ENCODE peak calls at places on chromosomes 2 and 18, in four cellular contexts. One of them, this sample, is unnamed.

GRCh38 chr2:177338177-177338721 is 54.3 kb upstream of the AGPS start:
- DNase-seq in heart left ventricle: no peak
- DNase-seq in A549: peak
- DNase-seq in keratinocyte: no peak
- DNase-seq in this sample: no peak

GRCh38 chr2:109707281-109708147 is 86.6 kb upstream of the RGPD5 start:
- DNase-seq in heart left ventricle: no peak
- DNase-seq in A549: no peak
- DNase-seq in keratinocyte: no peak
- DNase-seq in this sample: no peak

GRCh38 chr2:85768713-85769112 is 14.9 kb downstream of the ATOH8 start:
- DNase-seq in heart left ventricle: peak
- DNase-seq in A549: no peak
- DNase-seq in keratinocyte: no peak
- DNase-seq in this sample: no peak

GRCh38 chr2:32061973-32062861 is 1.1 kb upstream of the SPAST start:
- DNase-seq in heart left ventricle: peak
- DNase-seq in A549: no peak
- DNase-seq in keratinocyte: no peak
- DNase-seq in this sample: no peak

GRCh38 chr2:84840306-84840705 is 40.6 kb downstream of the TRABD2A start:
- DNase-seq in heart left ventricle: no peak
- DNase-seq in A549: peak
- DNase-seq in keratinocyte: no peak
- DNase-seq in this sample: no peak

GRCh38 chr2:592737-593136 is 84.5 kb downstream of the TMEM18 start:
- DNase-seq in heart left ventricle: no peak
- DNase-seq in A549: no peak
- DNase-seq in keratinocyte: no peak
- DNase-seq in this sample: no peak

GRCh38 chr2:20378341-20378740 is 27.7 kb upstream of the PUM2 start:
- DNase-seq in heart left ventricle: no peak
- DNase-seq in A549: no peak
- DNase-seq in keratinocyte: no peak
- DNase-seq in this sample: no peak

GRCh38 chr18:2932247-2933181 is 80.4 kb downstream of the LPIN2 start:
- DNase-seq in heart left ventricle: no peak
- DNase-seq in A549: peak
- DNase-seq in keratinocyte: no peak
- DNase-seq in this sample: no peak

GRCh38 chr2:241858206-241859016 is at the start of gene PDCD1:
- DNase-seq in heart left ventricle: peak
- DNase-seq in A549: no peak
- DNase-seq in keratinocyte: no peak
- DNase-seq in this sample: no peak

GRCh38 chr2:196291418-196291817 is 120.0 kb upstream of the STK17B start:
- DNase-seq in heart left ventricle: peak
- DNase-seq in A549: no peak
- DNase-seq in keratinocyte: no peak
- DNase-seq in this sample: peak

GRCh38 chr2:101386599-101387150 is 628 bp downstream of the CREG2 start:
- DNase-seq in heart left ventricle: no peak
- DNase-seq in A549: no peak
- DNase-seq in keratinocyte: no peak
- DNase-seq in this sample: no peak

GRCh38 chr2:46142546-46143329 is 154.5 kb upstream of the EPAS1 start:
- DNase-seq in heart left ventricle: no peak
- DNase-seq in A549: peak
- DNase-seq in keratinocyte: no peak
- DNase-seq in this sample: no peak

GRCh38 chr2:45813003-45813601 is 161.6 kb downstream of the PRKCE start:
- DNase-seq in heart left ventricle: peak
- DNase-seq in A549: no peak
- DNase-seq in keratinocyte: no peak
- DNase-seq in this sample: no peak

GRCh38 chr2:217790681-217791392 is 212.0 kb downstream of the TNS1 start:
- DNase-seq in heart left ventricle: no peak
- DNase-seq in A549: no peak
- DNase-seq in keratinocyte: no peak
- DNase-seq in this sample: no peak

GRCh38 chr2:147231607-147232006 is 613.2 kb upstream of the ACVR2A start:
- DNase-seq in heart left ventricle: no peak
- DNase-seq in A549: no peak
- DNase-seq in keratinocyte: no peak
- DNase-seq in this sample: no peak

GRCh38 chr2:46983065-46983801 is 67.6 kb upstream of the MCFD2 start:
- DNase-seq in heart left ventricle: no peak
- DNase-seq in A549: no peak
- DNase-seq in keratinocyte: no peak
- DNase-seq in this sample: no peak

GRCh38 chr2:199973703-199974102 is 18.3 kb downstream of the MAIP1 start:
- DNase-seq in heart left ventricle: no peak
- DNase-seq in A549: peak
- DNase-seq in keratinocyte: no peak
- DNase-seq in this sample: no peak

GRCh38 chr18:1530650-1531049 is 626.0 kb downstream of the ADCYAP1 start:
- DNase-seq in heart left ventricle: no peak
- DNase-seq in A549: no peak
- DNase-seq in keratinocyte: no peak
- DNase-seq in this sample: no peak

GRCh38 chr18:35526476-35527120 is 28.8 kb upstream of the INO80C start:
- DNase-seq in heart left ventricle: no peak
- DNase-seq in A549: no peak
- DNase-seq in keratinocyte: no peak
- DNase-seq in this sample: peak

GRCh38 chr2:192414794-192415193 is 220.1 kb upstream of the TMEFF2 start:
- DNase-seq in heart left ventricle: peak
- DNase-seq in A549: no peak
- DNase-seq in keratinocyte: no peak
- DNase-seq in this sample: no peak

GRCh38 chr2:23354554-23354953 is 30.4 kb upstream of the KLHL29 start:
- DNase-seq in heart left ventricle: no peak
- DNase-seq in A549: no peak
- DNase-seq in keratinocyte: no peak
- DNase-seq in this sample: no peak

GRCh38 chr2:196171946-196172345 is 568 bp upstream of the STK17B start:
- DNase-seq in heart left ventricle: no peak
- DNase-seq in A549: no peak
- DNase-seq in keratinocyte: no peak
- DNase-seq in this sample: no peak

GRCh38 chr18:36158261-36158867 is 28.7 kb downstream of the ELP2 start:
- DNase-seq in heart left ventricle: no peak
- DNase-seq in A549: no peak
- DNase-seq in keratinocyte: no peak
- DNase-seq in this sample: no peak

GRCh38 chr2:47344890-47345583 is 57.9 kb upstream of the MSH2 start:
- DNase-seq in heart left ventricle: peak
- DNase-seq in A549: peak
- DNase-seq in keratinocyte: no peak
- DNase-seq in this sample: peak

GRCh38 chr2:1518891-1519530 is 105.7 kb downstream of the TPO start:
- DNase-seq in heart left ventricle: peak
- DNase-seq in A549: no peak
- DNase-seq in keratinocyte: no peak
- DNase-seq in this sample: no peak

GRCh38 chr2:61993422-61994024 is 88.0 kb downstream of the COMMD1 start:
- DNase-seq in heart left ventricle: no peak
- DNase-seq in A549: peak
- DNase-seq in keratinocyte: no peak
- DNase-seq in this sample: no peak

GRCh38 chr2:102051659-102052366 is 60.1 kb downstream of the IL1R2 start:
- DNase-seq in heart left ventricle: no peak
- DNase-seq in A549: no peak
- DNase-seq in keratinocyte: no peak
- DNase-seq in this sample: no peak

GRCh38 chr2:106864051-106864450 is 21.9 kb downstream of the ST6GAL2 start:
- DNase-seq in heart left ventricle: no peak
- DNase-seq in A549: no peak
- DNase-seq in keratinocyte: no peak
- DNase-seq in this sample: no peak

GRCh38 chr2:3480352-3481010 is 38.9 kb downstream of the ADI1 start:
- DNase-seq in heart left ventricle: no peak
- DNase-seq in A549: no peak
- DNase-seq in keratinocyte: no peak
- DNase-seq in this sample: no peak

DNA sequence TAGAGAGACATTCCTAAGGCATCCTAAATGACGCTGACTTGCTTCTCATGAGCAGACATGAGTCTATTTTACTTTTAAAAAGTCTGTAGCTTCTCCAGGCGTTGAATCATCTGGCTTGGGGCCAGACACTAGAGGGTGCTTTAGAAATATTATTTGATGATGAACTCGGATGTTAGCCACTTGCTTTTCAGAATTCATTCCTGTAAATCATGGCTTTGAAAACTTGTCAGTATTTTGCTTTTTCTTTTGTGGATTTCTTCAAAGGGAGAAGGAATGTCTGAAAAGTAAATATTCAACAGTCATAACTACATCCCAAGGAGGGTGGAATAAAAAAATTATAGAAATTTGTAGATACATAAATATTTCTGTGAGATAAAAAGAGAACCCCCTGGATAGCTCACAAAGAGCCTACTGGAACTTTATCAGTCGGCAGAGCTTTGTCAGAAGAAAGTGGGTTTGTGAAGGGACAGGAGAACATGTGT is 370.8 kb downstream of the OSR1 start:
- DNase-seq in heart left ventricle: peak
- DNase-seq in A549: peak
- DNase-seq in keratinocyte: peak
- DNase-seq in this sample: peak
- TF ChIP-seq CTCF in heart left ventricle: peak
- TF ChIP-seq CTCF in A549: peak
- TF ChIP-seq CTCF in keratinocyte: no peak
- TF ChIP-seq CTCF in this sample: peak

GRCh38 chr2:37630298-37630697 is 41.1 kb downstream of the CDC42EP3 start:
- DNase-seq in heart left ventricle: no peak
- DNase-seq in A549: no peak
- DNase-seq in keratinocyte: no peak
- DNase-seq in this sample: no peak

GRCh38 chr2:37625156-37625555 is 46.3 kb downstream of the CDC42EP3 start:
- DNase-seq in heart left ventricle: no peak
- DNase-seq in A549: no peak
- DNase-seq in keratinocyte: no peak
- DNase-seq in this sample: no peak

GRCh38 chr2:37629529-37629928 is 41.9 kb downstream of the CDC42EP3 start:
- DNase-seq in heart left ventricle: no peak
- DNase-seq in A549: no peak
- DNase-seq in keratinocyte: no peak
- DNase-seq in this sample: no peak

GRCh38 chr2:37625781-37626548 is 45.5 kb downstream of the CDC42EP3 start:
- DNase-seq in heart left ventricle: peak
- DNase-seq in A549: no peak
- DNase-seq in keratinocyte: no peak
- DNase-seq in this sample: no peak

DNA sequence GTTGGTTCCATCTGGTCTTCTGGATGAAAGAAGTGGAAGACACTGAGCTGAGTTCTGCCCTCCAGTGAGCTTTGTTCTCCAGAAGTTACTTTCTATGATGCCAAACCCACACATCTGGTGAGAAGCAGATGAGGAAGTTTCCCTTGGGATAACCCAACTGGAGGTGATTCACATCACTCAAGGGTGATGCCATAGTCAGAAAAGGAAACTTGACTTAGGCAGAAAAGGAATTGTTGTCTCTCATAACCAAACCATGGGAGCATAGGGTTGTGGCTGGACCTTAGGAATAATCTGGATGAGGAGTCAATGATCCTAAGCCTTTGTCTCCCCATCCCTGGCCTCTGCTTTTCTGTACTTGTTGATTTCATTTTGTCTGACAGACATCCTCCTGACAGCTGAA is 43.7 kb downstream of the CDC42EP3 start:
- DNase-seq in heart left ventricle: no peak
- DNase-seq in A549: no peak
- DNase-seq in keratinocyte: no peak
- DNase-seq in this sample: no peak
- H3K4me3 ChIP-seq in heart left ventricle: no peak
- H3K4me3 ChIP-seq in A549: no peak
- H3K4me3 ChIP-seq in keratinocyte: no peak
- H3K4me3 ChIP-seq in this sample: no peak

DNA sequence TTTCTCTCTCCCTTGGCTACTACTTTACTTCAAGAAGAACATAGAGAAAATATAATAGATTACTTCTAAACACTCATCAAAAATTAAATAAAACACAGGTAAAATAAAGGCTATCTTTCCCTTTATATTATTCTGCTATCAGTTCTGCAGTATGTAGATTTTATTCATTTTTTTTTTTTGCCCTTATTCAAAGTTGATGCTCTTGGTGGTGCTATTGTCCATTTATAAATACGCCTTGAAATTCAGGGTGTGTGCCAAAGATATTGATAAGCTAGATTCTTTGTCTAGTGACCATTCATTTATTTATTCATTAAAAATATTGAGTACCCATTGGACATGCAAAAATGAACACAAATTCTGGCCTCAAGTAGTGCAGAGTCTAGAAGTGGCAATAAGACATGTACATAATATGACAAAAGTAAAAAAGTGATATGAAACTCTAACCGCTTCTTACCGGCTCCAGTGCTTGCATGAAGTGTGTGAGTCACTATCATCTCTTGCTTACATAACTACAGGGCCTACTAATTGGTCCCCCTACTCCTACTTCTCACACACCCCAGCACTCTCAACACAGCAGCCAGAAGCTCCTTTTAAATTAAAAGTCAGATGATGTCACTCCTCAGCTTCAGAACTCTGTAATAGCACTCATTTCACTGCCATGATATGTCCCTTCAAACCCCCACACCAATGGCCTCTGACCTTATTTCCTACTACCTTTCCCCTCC is 208.3 kb upstream of the FANCL start:
- DNase-seq in heart left ventricle: no peak
- DNase-seq in A549: no peak
- DNase-seq in keratinocyte: no peak
- DNase-seq in this sample: no peak
- TF ChIP-seq CTCF in heart left ventricle: no peak
- TF ChIP-seq CTCF in A549: no peak
- TF ChIP-seq CTCF in keratinocyte: no peak
- TF ChIP-seq CTCF in this sample: no peak

DNA sequence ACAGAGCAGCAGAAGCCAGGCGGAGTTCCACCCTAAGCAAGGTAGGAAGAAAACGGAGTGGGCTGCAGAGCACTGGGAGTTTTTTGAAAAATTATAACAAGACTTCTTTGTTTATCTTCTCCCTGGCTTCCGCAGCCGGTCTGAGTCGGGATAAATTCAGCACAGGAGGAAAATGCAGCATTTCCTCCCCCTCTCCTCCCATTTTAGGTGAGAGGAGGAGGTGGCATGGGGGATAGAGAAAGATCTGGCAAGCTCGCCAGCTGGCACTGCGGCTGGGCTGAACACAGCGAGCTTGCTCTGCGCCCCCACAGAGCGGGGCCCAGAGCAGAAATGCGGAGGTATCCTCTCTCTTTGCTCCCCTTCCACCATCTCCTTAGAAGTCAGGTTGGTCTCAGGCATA is 17.7 kb upstream of the CHRNA1 start:
- DNase-seq in heart left ventricle: no peak
- DNase-seq in A549: no peak
- DNase-seq in keratinocyte: no peak
- DNase-seq in this sample: no peak
- H3K4me3 ChIP-seq in heart left ventricle: no peak
- H3K4me3 ChIP-seq in A549: no peak
- H3K4me3 ChIP-seq in keratinocyte: no peak
- H3K4me3 ChIP-seq in this sample: no peak

This sample was measured in LNCaP clone FGC.